ENCODE peak calls at places on chromosomes 2 and 18, in nine cellular contexts. Q is Jurkat, Clone E6-1; X is colonic mucosa; R is fibroblast of lung; H is activated naive CD4-positive, alpha-beta T cell treated with anti-CD3 and anti-CD28 coated beads, Interleukin-2, amount 50 U/mL, for 16 hours; C is stimulated activated naive CD4-positive, alpha-beta T cell; S is astrocyte of the spinal cord; Y is CD8-positive, alpha-beta memory T cell; Z is kidney. O is an unnamed sample.

GRCh38 chr2:126707941-126708340 is 52.0 kb downstream of the GYPC start:
- DNase-seq in S (no peak), Q (no peak), Z (no peak), C (no peak), X (no peak), Y (no peak), H (no peak), R (no peak), O (no peak)

GRCh38 chr2:54579682-54580349 is 123.7 kb downstream of the SPTBN1 start:
- DNase-seq in S (no peak), Q (peak), C (peak), H (peak), Z (no peak), R (no peak), X (peak), Y (peak), O (peak)

GRCh38 chr2:42878581-42878980 is 86.2 kb upstream of the HAAO start:
- DNase-seq in H (no peak), Y (no peak), X (no peak), Z (no peak), S (no peak), R (peak), Q (no peak), C (no peak), O (no peak)

GRCh38 chr2:50995610-50996009 is 36.3 kb downstream of the NRXN1 start:
- DNase-seq in C (no peak), S (peak), X (no peak), Z (no peak), H (no peak), R (peak), Q (no peak), Y (no peak), O (no peak)

GRCh38 chr2:45285791-45286390 is 276.6 kb upstream of the SIX2 start:
- DNase-seq in X (no peak), Q (no peak), Y (no peak), R (peak), Z (no peak), H (no peak), C (no peak), S (no peak), O (no peak)

GRCh38 chr2:171958475-171958874 is 36.2 kb downstream of the HAT1 start:
- DNase-seq in C (no peak), R (peak), X (no peak), Z (no peak), S (peak), Q (no peak), Y (no peak), H (no peak), O (no peak)

GRCh38 chr2:96330407-96330806 is 5.2 kb upstream of the NCAPH start:
- DNase-seq in X (no peak), Q (no peak), H (no peak), R (peak), Y (no peak), S (peak), Z (no peak), C (no peak), O (no peak)

GRCh38 chr2:64913357-64913869 is 75.8 kb upstream of the SLC1A4 start:
- DNase-seq in Z (no peak), S (no peak), Y (peak), R (no peak), X (peak), Q (peak), H (no peak), C (peak), O (no peak)

GRCh38 chr2:196660264-196660663 is 20.7 kb downstream of the CCDC150 start:
- DNase-seq in Q (no peak), Z (no peak), Y (no peak), X (no peak), C (no peak), H (no peak), S (peak), R (peak), O (no peak)

GRCh38 chr2:201952212-201952611 is 81.4 kb upstream of the FZD7 start:
- DNase-seq in R (no peak), H (no peak), S (no peak), X (no peak), Q (no peak), Y (no peak), Z (no peak), C (no peak), O (no peak)

GRCh38 chr2:213688129-213688528 is 403.9 kb downstream of the SPAG16 start:
- DNase-seq in Q (no peak), X (no peak), H (no peak), R (no peak), S (no peak), Z (no peak), Y (no peak), C (no peak), O (no peak)

GRCh38 chr18:12391487-12392136 is 14.6 kb upstream of the AFG3L2 start:
- DNase-seq in Q (peak), Z (no peak), H (peak), R (peak), Y (peak), X (peak), C (peak), S (peak), O (peak)

GRCh38 chr18:13549879-13550231 is 176.5 kb downstream of the FAM210A start:
- DNase-seq in Y (no peak), Z (no peak), Q (no peak), H (no peak), C (no peak), S (no peak), R (no peak), X (no peak), O (no peak)

GRCh38 chr2:215811409-215812355 is 201.7 kb downstream of the MREG start:
- DNase-seq in H (no peak), C (no peak), X (no peak), S (no peak), R (no peak), Z (no peak), Y (peak), Q (peak), O (no peak)

GRCh38 chr18:51278045-51278649 is 80.7 kb upstream of the MEX3C start:
- DNase-seq in Q (peak), H (peak), R (no peak), X (peak), Z (no peak), Y (no peak), S (peak), C (no peak), O (no peak)

GRCh38 chr2:119407430-119408220 is 24.0 kb upstream of the TMEM37 start:
- DNase-seq in R (peak), X (peak), H (no peak), C (no peak), Z (no peak), S (peak), Y (peak), Q (peak), O (no peak)

GRCh38 chr2:164898475-164898874 is 56.9 kb downstream of the SLC38A11 start:
- DNase-seq in H (no peak), R (peak), Z (no peak), C (no peak), Q (no peak), S (peak), Y (no peak), X (no peak), O (no peak)

GRCh38 chr2:129906139-129906860 is 73.2 kb upstream of the RAB6C start:
- DNase-seq in R (no peak), Y (no peak), X (no peak), C (no peak), Z (no peak), Q (no peak), S (no peak), H (no peak), O (no peak)

GRCh38 chr2:124822516-124822915 is 797.4 kb downstream of the CNTNAP5 start:
- DNase-seq in X (no peak), H (no peak), R (no peak), Y (no peak), Z (no peak), C (no peak), Q (no peak), S (no peak), O (no peak)

GRCh38 chr18:37334494-37335125 is 231.0 kb downstream of the CELF4 start:
- DNase-seq in Q (no peak), H (no peak), S (peak), X (no peak), Z (no peak), R (peak), C (no peak), Y (no peak), O (no peak)

GRCh38 chr2:224084266-224084892 is 45.3 kb upstream of the SERPINE2 start:
- DNase-seq in Y (no peak), Q (no peak), X (no peak), R (no peak), Z (no peak), H (no peak), S (no peak), C (no peak), O (no peak)

GRCh38 chr2:23669413-23670244 is 257.3 kb downstream of the ATAD2B start:
- DNase-seq in H (no peak), R (peak), Q (no peak), Y (no peak), X (peak), Z (peak), C (no peak), S (peak), O (no peak)

O was measured in effector CD4-positive, alpha-beta T cell.